ENCODE peak calls at places on chromosomes 11 and 22, in six cellular contexts. One of them, this sample, is unnamed.

GRCh38 chr11:120128392-120129172 is 9.3 kb downstream of the TRIM29 start:
- DNase-seq in breast epithelium: peak
- DNase-seq in naive thymus-derived CD4-positive, alpha-beta T cell: no peak
- DNase-seq in pancreas: peak
- DNase-seq in CD4-positive, alpha-beta T cell: no peak
- DNase-seq in HCT116: no peak
- DNase-seq in this sample: no peak

GRCh38 chr22:31211862-31212730 is at the start of gene LIMK2:
- DNase-seq in CD4-positive, alpha-beta T cell: peak
- DNase-seq in breast epithelium: peak
- DNase-seq in naive thymus-derived CD4-positive, alpha-beta T cell: peak
- DNase-seq in HCT116: peak
- DNase-seq in pancreas: peak
- DNase-seq in this sample: peak

GRCh38 chr11:122897606-122898210 is 15.1 kb downstream of the JHY start:
- DNase-seq in breast epithelium: no peak
- DNase-seq in CD4-positive, alpha-beta T cell: no peak
- DNase-seq in HCT116: no peak
- DNase-seq in pancreas: no peak
- DNase-seq in naive thymus-derived CD4-positive, alpha-beta T cell: no peak
- DNase-seq in this sample: no peak

GRCh38 chr11:73194593-73194992 is 23.5 kb upstream of the P2RY2 start:
- DNase-seq in breast epithelium: no peak
- DNase-seq in CD4-positive, alpha-beta T cell: no peak
- DNase-seq in pancreas: no peak
- DNase-seq in HCT116: no peak
- DNase-seq in naive thymus-derived CD4-positive, alpha-beta T cell: no peak
- DNase-seq in this sample: no peak

GRCh38 chr11:88292156-88292844 is 45.2 kb downstream of the CTSC start:
- DNase-seq in HCT116: peak
- DNase-seq in CD4-positive, alpha-beta T cell: no peak
- DNase-seq in naive thymus-derived CD4-positive, alpha-beta T cell: no peak
- DNase-seq in pancreas: peak
- DNase-seq in breast epithelium: peak
- DNase-seq in this sample: no peak

GRCh38 chr11:121464352-121464946 is 11.7 kb upstream of the SORL1-AS1 start:
- DNase-seq in naive thymus-derived CD4-positive, alpha-beta T cell: peak
- DNase-seq in breast epithelium: peak
- DNase-seq in pancreas: no peak
- DNase-seq in HCT116: peak
- DNase-seq in CD4-positive, alpha-beta T cell: peak
- DNase-seq in this sample: peak

GRCh38 chr11:16942342-16942741 is 71.9 kb downstream of the PLEKHA7 start:
- DNase-seq in pancreas: no peak
- DNase-seq in HCT116: no peak
- DNase-seq in breast epithelium: no peak
- DNase-seq in CD4-positive, alpha-beta T cell: no peak
- DNase-seq in naive thymus-derived CD4-positive, alpha-beta T cell: no peak
- DNase-seq in this sample: no peak

GRCh38 chr11:110112457-110112856 is 19.3 kb downstream of the ZC3H12C start:
- DNase-seq in HCT116: no peak
- DNase-seq in breast epithelium: no peak
- DNase-seq in CD4-positive, alpha-beta T cell: no peak
- DNase-seq in naive thymus-derived CD4-positive, alpha-beta T cell: no peak
- DNase-seq in pancreas: no peak
- DNase-seq in this sample: no peak

DNA sequence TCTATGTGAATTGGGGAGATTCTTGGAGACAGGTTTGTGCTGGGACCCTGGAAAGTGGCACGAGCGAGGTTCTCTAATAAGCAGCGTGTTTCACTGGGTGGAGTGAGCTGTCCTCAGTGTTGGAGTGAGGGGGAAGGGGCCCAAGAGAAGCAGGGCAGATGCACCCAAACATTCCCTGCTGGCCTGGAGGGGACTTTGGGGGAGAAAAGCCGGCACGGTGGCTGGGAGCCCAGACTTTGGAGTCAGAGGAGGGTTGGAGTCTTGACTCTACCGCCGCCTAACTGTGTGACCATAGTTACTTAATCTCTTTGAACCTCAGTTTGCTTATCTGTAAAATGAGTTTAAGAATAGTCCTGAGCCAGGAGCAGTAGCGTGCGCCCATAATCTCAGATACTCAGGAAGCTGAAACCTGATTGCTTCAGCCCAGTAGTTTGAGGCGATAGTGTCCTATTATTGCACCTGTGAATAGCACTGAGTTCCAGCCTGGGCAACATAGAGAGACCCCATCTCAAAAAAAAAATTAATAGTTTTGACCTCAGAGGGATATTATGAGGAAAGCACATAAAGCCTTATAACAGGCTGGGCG is 614 bp downstream of the NR1H3 start:
- DNase-seq in HCT116: no peak
- DNase-seq in naive thymus-derived CD4-positive, alpha-beta T cell: no peak
- DNase-seq in pancreas: no peak
- DNase-seq in breast epithelium: no peak
- DNase-seq in CD4-positive, alpha-beta T cell: no peak
- DNase-seq in this sample: no peak
- H3K27ac ChIP-seq in HCT116: no peak
- H3K27ac ChIP-seq in naive thymus-derived CD4-positive, alpha-beta T cell: no peak
- H3K27ac ChIP-seq in pancreas: peak
- H3K27ac ChIP-seq in breast epithelium: peak
- H3K27ac ChIP-seq in CD4-positive, alpha-beta T cell: no peak
- H3K27ac ChIP-seq in this sample: no peak

GRCh38 chr11:1730230-1730629 is 20.2 kb downstream of the IFITM10 start:
- DNase-seq in HCT116: no peak
- DNase-seq in breast epithelium: no peak
- DNase-seq in naive thymus-derived CD4-positive, alpha-beta T cell: no peak
- DNase-seq in pancreas: no peak
- DNase-seq in CD4-positive, alpha-beta T cell: no peak
- DNase-seq in this sample: no peak
- H3K27ac ChIP-seq in HCT116: no peak
- H3K27ac ChIP-seq in breast epithelium: no peak
- H3K27ac ChIP-seq in naive thymus-derived CD4-positive, alpha-beta T cell: no peak
- H3K27ac ChIP-seq in pancreas: no peak
- H3K27ac ChIP-seq in CD4-positive, alpha-beta T cell: no peak
- H3K27ac ChIP-seq in this sample: no peak

DNA sequence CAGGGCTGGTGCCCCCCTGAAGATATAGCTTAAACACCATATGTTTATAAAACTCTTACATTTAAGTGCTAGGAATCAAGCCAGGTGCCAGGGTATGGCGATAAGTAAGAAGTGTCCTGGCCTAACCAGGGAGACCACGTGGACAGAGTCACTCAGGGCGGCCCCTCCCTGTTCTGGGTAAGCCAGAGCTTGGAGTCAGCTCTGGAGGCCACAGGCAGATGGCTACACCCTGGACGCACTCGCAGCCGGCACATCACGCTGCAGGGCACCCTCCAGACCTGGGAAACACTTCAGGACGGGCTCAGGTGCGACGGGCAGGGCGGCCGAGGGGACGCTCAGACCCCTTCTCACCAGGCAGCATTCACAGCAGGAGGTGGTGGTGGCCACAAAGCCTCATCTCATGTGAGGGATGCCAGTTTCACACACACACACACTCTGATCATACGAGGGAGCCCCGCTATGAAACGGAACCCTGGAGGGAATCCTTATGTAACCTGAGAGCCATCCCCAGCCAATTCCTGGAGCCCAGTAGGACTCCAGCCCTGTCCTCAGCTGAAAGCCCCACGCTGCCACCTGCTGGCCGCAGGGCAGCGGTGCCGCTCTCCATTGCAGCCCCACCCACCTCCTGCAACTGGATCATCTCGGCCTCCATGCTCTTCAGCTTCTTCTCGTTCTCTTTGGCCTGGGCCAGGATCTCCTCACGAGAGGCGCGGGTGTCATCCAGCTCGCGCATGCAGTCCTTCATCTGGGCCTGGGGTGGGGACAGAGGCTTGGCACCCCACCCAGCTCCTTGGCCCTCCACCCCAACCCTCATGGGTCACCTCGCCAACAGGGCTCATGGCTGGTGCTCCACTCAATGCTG is 33.4 kb downstream of the APOL1 start:
- DNase-seq in HCT116: peak
- DNase-seq in pancreas: peak
- DNase-seq in CD4-positive, alpha-beta T cell: peak
- DNase-seq in breast epithelium: peak
- DNase-seq in naive thymus-derived CD4-positive, alpha-beta T cell: peak
- DNase-seq in this sample: peak
- H3K27ac ChIP-seq in HCT116: no peak
- H3K27ac ChIP-seq in pancreas: no peak
- H3K27ac ChIP-seq in CD4-positive, alpha-beta T cell: peak
- H3K27ac ChIP-seq in breast epithelium: peak
- H3K27ac ChIP-seq in naive thymus-derived CD4-positive, alpha-beta T cell: peak
- H3K27ac ChIP-seq in this sample: peak

DNA sequence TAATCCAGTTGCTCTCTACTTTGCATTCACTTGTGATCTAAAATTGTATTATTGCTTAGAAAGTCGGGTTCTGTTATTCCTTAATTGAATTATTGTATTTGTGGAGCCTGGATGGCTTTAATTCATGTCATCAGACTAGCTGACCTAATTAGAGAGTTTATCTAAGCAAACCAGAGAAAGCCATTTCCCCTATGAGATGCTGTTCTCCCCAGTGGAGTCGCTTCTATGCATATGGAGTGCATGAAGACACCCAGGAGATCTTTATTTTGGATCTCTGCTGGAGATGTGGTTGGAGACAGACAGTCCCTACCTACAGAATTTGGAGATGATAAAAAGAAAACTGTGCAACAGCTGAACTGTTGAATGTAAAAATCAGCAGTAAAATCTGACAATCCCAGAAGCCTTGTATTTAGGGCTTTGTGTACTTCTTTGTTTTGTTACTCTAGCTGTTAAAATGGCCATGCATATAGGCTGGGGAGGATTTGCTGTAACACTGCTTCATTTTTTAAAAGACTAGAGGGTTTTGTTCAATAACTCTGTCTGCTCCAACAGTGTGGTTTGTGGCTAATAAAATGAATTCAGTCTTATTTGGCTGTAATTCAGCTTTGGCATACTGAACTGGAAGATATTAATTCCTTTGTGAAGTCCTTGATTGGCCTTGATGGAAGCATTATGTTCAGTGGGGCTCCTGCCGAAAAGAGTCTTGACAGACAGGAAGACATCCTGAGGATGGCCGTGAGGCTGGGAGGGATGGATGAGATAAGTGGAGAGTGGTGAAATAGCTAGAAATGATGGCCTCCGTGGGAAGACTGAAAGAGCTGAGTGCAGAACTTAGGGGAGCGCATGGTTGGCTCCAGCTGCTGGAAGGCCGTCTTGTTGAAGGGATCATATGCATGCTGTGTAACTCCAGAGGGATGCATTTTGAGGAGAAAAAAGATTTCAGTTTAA is 45.0 kb upstream of the MYO18B start:
- DNase-seq in naive thymus-derived CD4-positive, alpha-beta T cell: no peak
- DNase-seq in CD4-positive, alpha-beta T cell: no peak
- DNase-seq in breast epithelium: no peak
- DNase-seq in HCT116: no peak
- DNase-seq in pancreas: no peak
- DNase-seq in this sample: no peak
- H3K27ac ChIP-seq in naive thymus-derived CD4-positive, alpha-beta T cell: no peak
- H3K27ac ChIP-seq in CD4-positive, alpha-beta T cell: no peak
- H3K27ac ChIP-seq in breast epithelium: no peak
- H3K27ac ChIP-seq in HCT116: no peak
- H3K27ac ChIP-seq in pancreas: no peak
- H3K27ac ChIP-seq in this sample: no peak

DNA sequence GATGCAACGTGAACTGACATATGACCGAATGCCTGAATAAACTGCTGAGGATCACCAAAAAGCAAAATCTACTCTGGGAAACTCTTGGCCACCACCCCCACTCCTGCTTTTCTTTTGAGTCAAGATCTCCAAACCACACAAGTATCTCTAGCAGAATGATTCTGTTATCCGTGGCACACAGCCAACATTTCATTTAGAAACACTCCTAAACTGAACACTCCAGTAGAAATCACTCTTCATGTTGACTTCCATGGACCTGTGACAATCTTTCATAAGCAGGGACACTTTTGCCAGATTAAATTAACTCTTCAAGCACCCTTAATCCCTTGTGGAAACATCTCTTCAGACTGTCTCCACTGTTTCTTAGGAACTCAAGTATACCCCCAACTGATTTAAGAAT is 44.4 kb downstream of the VSIG10L2 start:
- DNase-seq in pancreas: no peak
- DNase-seq in HCT116: no peak
- DNase-seq in breast epithelium: no peak
- DNase-seq in CD4-positive, alpha-beta T cell: no peak
- DNase-seq in naive thymus-derived CD4-positive, alpha-beta T cell: no peak
- DNase-seq in this sample: no peak
- H3K27ac ChIP-seq in pancreas: no peak
- H3K27ac ChIP-seq in HCT116: no peak
- H3K27ac ChIP-seq in breast epithelium: no peak
- H3K27ac ChIP-seq in CD4-positive, alpha-beta T cell: no peak
- H3K27ac ChIP-seq in naive thymus-derived CD4-positive, alpha-beta T cell: no peak
- H3K27ac ChIP-seq in this sample: no peak

GRCh38 chr11:7907121-7907520 is 23.9 kb downstream of the OR10A6 start:
- DNase-seq in pancreas: no peak
- DNase-seq in naive thymus-derived CD4-positive, alpha-beta T cell: no peak
- DNase-seq in CD4-positive, alpha-beta T cell: no peak
- DNase-seq in HCT116: no peak
- DNase-seq in breast epithelium: no peak
- DNase-seq in this sample: no peak
- H3K27ac ChIP-seq in pancreas: no peak
- H3K27ac ChIP-seq in naive thymus-derived CD4-positive, alpha-beta T cell: no peak
- H3K27ac ChIP-seq in CD4-positive, alpha-beta T cell: no peak
- H3K27ac ChIP-seq in HCT116: no peak
- H3K27ac ChIP-seq in breast epithelium: peak
- H3K27ac ChIP-seq in this sample: no peak

DNA sequence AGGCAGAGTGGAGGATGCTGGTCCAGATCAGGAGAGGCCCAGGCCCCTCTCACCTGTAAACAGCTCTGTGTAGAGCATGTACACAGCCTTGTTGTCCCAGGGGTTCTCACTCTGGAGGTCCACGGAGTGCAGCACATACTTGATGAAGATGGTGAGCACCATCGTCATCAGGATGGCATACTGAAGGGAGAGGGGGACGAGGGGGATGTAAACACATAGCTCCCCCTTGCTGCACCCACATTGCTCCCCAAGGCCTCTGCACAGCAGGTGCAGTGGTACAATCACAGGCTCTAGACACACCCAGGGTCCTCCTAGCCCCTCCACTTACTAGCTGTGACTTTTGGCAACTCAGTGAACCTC is 2.9 kb downstream of the SYVN1 start:
- DNase-seq in pancreas: no peak
- DNase-seq in CD4-positive, alpha-beta T cell: no peak
- DNase-seq in naive thymus-derived CD4-positive, alpha-beta T cell: no peak
- DNase-seq in HCT116: no peak
- DNase-seq in breast epithelium: no peak
- DNase-seq in this sample: no peak
- H3K27ac ChIP-seq in pancreas: no peak
- H3K27ac ChIP-seq in CD4-positive, alpha-beta T cell: no peak
- H3K27ac ChIP-seq in naive thymus-derived CD4-positive, alpha-beta T cell: peak
- H3K27ac ChIP-seq in HCT116: no peak
- H3K27ac ChIP-seq in breast epithelium: no peak
- H3K27ac ChIP-seq in this sample: no peak

GRCh38 chr22:46062232-46062615 is 85.3 kb upstream of the WNT7B start:
- DNase-seq in pancreas: no peak
- DNase-seq in naive thymus-derived CD4-positive, alpha-beta T cell: no peak
- DNase-seq in HCT116: no peak
- DNase-seq in breast epithelium: peak
- DNase-seq in CD4-positive, alpha-beta T cell: no peak
- DNase-seq in this sample: no peak
- H3K27ac ChIP-seq in pancreas: peak
- H3K27ac ChIP-seq in naive thymus-derived CD4-positive, alpha-beta T cell: no peak
- H3K27ac ChIP-seq in HCT116: no peak
- H3K27ac ChIP-seq in breast epithelium: peak
- H3K27ac ChIP-seq in CD4-positive, alpha-beta T cell: no peak
- H3K27ac ChIP-seq in this sample: no peak

This sample was measured in CD4-positive, alpha-beta memory T cell.